ENCODE peak calls at places on chromosomes 7 and 10, in seven cellular contexts. A, T, J, E, S, R and O are unnamed samples.

GRCh38 chr7:29604052-29604451 is 40.4 kb downstream of the PRR15 start:
- DNase-seq in A (no peak), T (no peak), J (no peak), E (no peak), S (no peak), R (no peak), O (no peak)

GRCh38 chr7:135761751-135762488 is 13.3 kb upstream of the FAM180A start:
- DNase-seq in A (no peak), T (no peak), J (no peak), E (no peak), S (no peak), R (no peak), O (peak)

GRCh38 chr10:21015838-21016237 is 118.7 kb upstream of the NEBL start:
- DNase-seq in A (no peak), T (no peak), J (no peak), E (no peak), S (no peak), R (no peak), O (no peak)

GRCh38 chr7:29297194-29297890 is 102.8 kb downstream of the CHN2 start:
- DNase-seq in A (no peak), T (no peak), J (no peak), E (no peak), S (no peak), R (no peak), O (peak)

GRCh38 chr10:7205656-7206055 is 205.2 kb downstream of the SFMBT2 start:
- DNase-seq in A (no peak), T (no peak), J (no peak), E (no peak), S (no peak), R (no peak), O (no peak)

GRCh38 chr10:101814466-101815041 is 3.7 kb downstream of the OGA start:
- DNase-seq in A (no peak), T (no peak), J (no peak), E (no peak), S (no peak), R (no peak), O (no peak)

GRCh38 chr7:64656489-64656888 is 9.4 kb upstream of the ZNF107 start:
- DNase-seq in A (no peak), T (no peak), J (no peak), E (no peak), S (no peak), R (no peak), O (no peak)

GRCh38 chr10:110568055-110568735 is 700 bp downstream of the SMC3 start:
- DNase-seq in A (no peak), T (peak), J (no peak), E (no peak), S (peak), R (peak), O (peak)

GRCh38 chr10:1579141-1579491 is 158.2 kb downstream of the ADARB2 start:
- DNase-seq in A (no peak), T (no peak), J (no peak), E (no peak), S (no peak), R (no peak), O (no peak)

GRCh38 chr7:10934292-10934691 is 39.4 kb upstream of the PHF14 start:
- DNase-seq in A (no peak), T (no peak), J (no peak), E (no peak), S (no peak), R (no peak), O (no peak)

GRCh38 chr7:101936612-101937231 is 119.3 kb downstream of the CUX1 start:
- DNase-seq in A (no peak), T (no peak), J (peak), E (no peak), S (no peak), R (peak), O (no peak)

GRCh38 chr7:20229652-20230500 is 12.7 kb upstream of the MACC1 start:
- DNase-seq in A (no peak), T (no peak), J (no peak), E (no peak), S (no peak), R (no peak), O (no peak)

GRCh38 chr10:119781498-119781897 is 55.6 kb downstream of the INPP5F start:
- DNase-seq in A (no peak), T (no peak), J (no peak), E (no peak), S (no peak), R (no peak), O (no peak)

GRCh38 chr7:158543840-158544239 is 43.8 kb downstream of the PTPRN2 start:
- DNase-seq in A (no peak), T (no peak), J (no peak), E (no peak), S (no peak), R (no peak), O (no peak)

GRCh38 chr7:111730476-111731300 is 168.4 kb upstream of the IMMP2L start:
- DNase-seq in A (peak), T (no peak), J (no peak), E (peak), S (no peak), R (no peak), O (no peak)

GRCh38 chr7:131546583-131547111 is 9.8 kb downstream of the PODXL start:
- DNase-seq in A (no peak), T (no peak), J (no peak), E (no peak), S (no peak), R (no peak), O (peak)

GRCh38 chr10:85508159-85508558 is 858.4 kb downstream of the GRID1 start:
- DNase-seq in A (no peak), T (peak), J (no peak), E (no peak), S (no peak), R (no peak), O (no peak)

GRCh38 chr10:43073721-43074120 is 3.1 kb upstream of the RET start:
- DNase-seq in A (no peak), T (no peak), J (no peak), E (no peak), S (peak), R (no peak), O (no peak)

GRCh38 chr10:78754269-78755074 is 314.3 kb upstream of the ZMIZ1 start:
- DNase-seq in A (no peak), T (no peak), J (no peak), E (no peak), S (no peak), R (no peak), O (no peak)

GRCh38 chr10:110576220-110576619 is 8.7 kb downstream of the SMC3 start:
- DNase-seq in A (no peak), T (no peak), J (no peak), E (no peak), S (no peak), R (no peak), O (no peak)

GRCh38 chr10:112875474-112876267 is 74.4 kb upstream of the TCF7L2 start:
- DNase-seq in A (peak), T (peak), J (no peak), E (no peak), S (no peak), R (peak), O (no peak)

GRCh38 chr7:94382155-94382554 is 12.5 kb upstream of the COL1A2 start:
- DNase-seq in A (no peak), T (no peak), J (no peak), E (no peak), S (no peak), R (no peak), O (no peak)

GRCh38 chr7:117623606-117624005 is 143.8 kb downstream of the CFTR start:
- DNase-seq in A (no peak), T (no peak), J (no peak), E (no peak), S (no peak), R (no peak), O (no peak)

GRCh38 chr10:35335718-35336083 is 608 bp upstream of the CCNY start:
- DNase-seq in A (no peak), T (no peak), J (no peak), E (no peak), S (peak), R (peak), O (no peak)

GRCh38 chr7:2151235-2151634 is 81.5 kb downstream of the MAD1L1 start:
- DNase-seq in A (no peak), T (no peak), J (no peak), E (no peak), S (no peak), R (no peak), O (no peak)

GRCh38 chr10:89296227-89296648 is 5.6 kb upstream of the IFIT2 start:
- DNase-seq in A (no peak), T (peak), J (no peak), E (no peak), S (peak), R (no peak), O (no peak)

GRCh38 chr7:44145419-44145968 is 4.4 kb upstream of the MYL7 start:
- DNase-seq in A (no peak), T (no peak), J (peak), E (no peak), S (no peak), R (no peak), O (no peak)

GRCh38 chr7:123184271-123184670 is 15.5 kb downstream of the SLC13A1 start:
- DNase-seq in A (no peak), T (no peak), J (no peak), E (no peak), S (no peak), R (no peak), O (no peak)

GRCh38 chr7:46391215-46391614 is 470.1 kb upstream of the IGFBP3 start:
- DNase-seq in A (no peak), T (no peak), J (no peak), E (no peak), S (no peak), R (no peak), O (no peak)

GRCh38 chr10:78301481-78301880 is 267.8 kb downstream of the RPS24 start:
- DNase-seq in A (no peak), T (no peak), J (no peak), E (no peak), S (no peak), R (no peak), O (no peak)

GRCh38 chr10:31709028-31709427 is 219.6 kb downstream of the ARHGAP12 start:
- DNase-seq in A (no peak), T (no peak), J (no peak), E (no peak), S (no peak), R (no peak), O (no peak)
- TF ChIP-seq CTCF in A (no peak), T (peak), J (no peak), E (peak), S (peak), R (no peak), O (no peak)

GRCh38 chr7:18068745-18069144 is 41.1 kb upstream of the PRPS1L1 start:
- DNase-seq in A (no peak), T (no peak), J (no peak), E (no peak), S (no peak), R (no peak), O (no peak)

DNA sequence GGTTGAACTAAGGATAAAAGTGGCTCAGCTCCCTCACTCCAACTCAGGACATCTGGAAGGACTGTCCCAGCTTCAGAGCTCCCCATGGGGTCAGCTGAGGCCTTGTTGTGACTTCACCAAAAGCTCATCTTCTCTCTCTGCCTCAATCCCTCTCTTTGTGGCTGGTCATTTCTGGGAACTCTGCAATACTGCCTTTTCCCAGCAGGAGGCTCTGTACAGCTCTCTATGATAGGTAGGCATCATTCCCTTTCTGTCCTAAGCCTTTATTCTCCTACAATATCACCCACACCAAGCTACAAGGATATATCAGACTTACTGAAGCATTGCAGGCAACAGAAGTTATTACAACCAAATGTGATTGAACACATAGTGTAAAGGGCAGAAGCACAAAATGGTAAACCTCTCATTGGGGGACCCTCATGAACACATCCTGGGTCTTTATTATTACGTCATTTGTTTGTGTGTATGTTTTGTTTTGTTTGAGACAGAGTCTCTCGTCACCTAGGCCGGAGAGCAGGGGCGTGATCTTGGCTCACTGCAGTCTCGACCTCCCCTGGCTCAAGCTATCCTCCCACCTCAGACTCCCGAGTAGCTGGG is 36.7 kb upstream of the PRPS1L1 start:
- DNase-seq in A (no peak), T (peak), J (no peak), E (no peak), S (no peak), R (peak), O (peak)
- TF ChIP-seq CTCF in A (peak), T (peak), J (no peak), E (peak), S (peak), R (peak), O (peak)

GRCh38 chr10:100009793-100010676 is at the start of gene DNMBP:
- DNase-seq in A (peak), T (peak), J (peak), E (peak), S (peak), R (peak), O (peak)
- TF ChIP-seq CTCF in A (peak), T (peak), J (peak), E (no peak), S (peak), R (peak), O (peak)

DNA sequence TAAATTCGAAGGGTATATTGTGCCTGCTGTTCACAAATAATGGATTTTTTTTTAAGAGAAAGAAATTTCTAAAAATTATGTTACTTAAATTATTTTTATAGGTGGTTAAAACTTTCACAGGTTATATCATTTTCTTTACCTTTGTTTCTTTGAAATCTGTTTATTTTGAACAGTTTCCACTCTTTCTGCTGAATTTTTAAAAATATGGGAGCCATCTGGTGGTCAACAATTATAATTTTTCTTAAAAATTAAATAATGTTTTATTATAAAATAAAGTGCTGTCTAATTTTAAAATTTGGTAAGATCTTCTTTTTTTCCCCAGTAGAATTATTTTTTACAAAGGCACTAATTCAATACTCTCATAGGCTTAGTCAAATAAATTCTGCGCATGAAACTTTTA is 263.9 kb downstream of the ETV1 start:
- DNase-seq in A (no peak), T (no peak), J (no peak), E (no peak), S (no peak), R (no peak), O (no peak)
- TF ChIP-seq CTCF in A (peak), T (no peak), J (no peak), E (no peak), S (no peak), R (no peak), O (peak)